ENCODE peak calls at places on chromosomes 2 and 18, in seven cellular contexts. I, G, L, S, R, H and V are unnamed samples.

GRCh38 chr2:119579457-119580295 is 35.4 kb downstream of the CFAP221 start:
- DNase-seq in H (no peak), L (no peak), G (no peak), S (no peak), I (no peak), R (no peak), V (no peak)

GRCh38 chr2:21428754-21429153 is 305.0 kb downstream of the TDRD15 start:
- DNase-seq in G (no peak), R (no peak), L (no peak), H (no peak), S (no peak), I (no peak), V (no peak)

GRCh38 chr2:156242874-156243273 is 89.6 kb downstream of the NR4A2 start:
- DNase-seq in L (no peak), I (no peak), R (no peak), H (no peak), S (no peak), G (no peak), V (no peak)

GRCh38 chr18:34809697-34810096 is 99.6 kb downstream of the DTNA start:
- DNase-seq in R (peak), S (no peak), L (no peak), I (peak), H (no peak), G (peak), V (peak)

GRCh38 chr2:138016703-138017102 is 52.4 kb downstream of the HNMT start:
- DNase-seq in G (no peak), L (no peak), R (no peak), S (no peak), H (no peak), I (no peak), V (no peak)

GRCh38 chr2:224011837-224012236 is 27.2 kb downstream of the SERPINE2 start:
- DNase-seq in H (no peak), G (no peak), L (no peak), I (no peak), R (no peak), S (no peak), V (no peak)

GRCh38 chr2:46657042-46657504 is 177.7 kb downstream of the TMEM247 start:
- DNase-seq in H (no peak), L (no peak), G (no peak), R (no peak), S (peak), I (no peak), V (no peak)

GRCh38 chr2:11732587-11732986 is 13.8 kb upstream of the LPIN1 start:
- DNase-seq in G (no peak), H (no peak), I (no peak), S (no peak), L (no peak), R (no peak), V (no peak)

GRCh38 chr18:76518543-76519155 is 23.6 kb upstream of the ZNF516 start:
- DNase-seq in G (peak), L (no peak), H (no peak), R (peak), I (peak), S (no peak), V (peak)

GRCh38 chr18:29003194-29003593 is 826.3 kb upstream of the CDH2 start:
- DNase-seq in L (no peak), S (no peak), I (no peak), G (no peak), H (no peak), R (no peak), V (no peak)

GRCh38 chr2:234427081-234428058 is 69.5 kb downstream of the ARL4C start:
- DNase-seq in L (no peak), G (no peak), R (no peak), H (no peak), S (no peak), I (peak), V (peak)

GRCh38 chr2:78861546-78861945 is 164.0 kb upstream of the REG3G start:
- DNase-seq in I (no peak), H (no peak), S (no peak), G (peak), R (no peak), L (no peak), V (no peak)

GRCh38 chr2:160209457-160209856 is 9.4 kb upstream of the ITGB6 start:
- DNase-seq in S (no peak), R (no peak), H (no peak), L (peak), I (peak), G (no peak), V (no peak)

GRCh38 chr2:85175369-85176299 is 42.4 kb downstream of the TCF7L1 start:
- DNase-seq in L (no peak), I (no peak), G (no peak), R (no peak), S (no peak), H (no peak), V (no peak)

GRCh38 chr2:137210039-137210438 is 444.7 kb downstream of the THSD7B start:
- DNase-seq in S (no peak), G (no peak), R (no peak), H (no peak), L (no peak), I (no peak), V (no peak)

GRCh38 chr2:231413456-231413855 is 17.9 kb downstream of the B3GNT7 start:
- DNase-seq in I (no peak), R (no peak), S (no peak), H (no peak), G (no peak), L (no peak), V (no peak)

GRCh38 chr2:190511104-190511503 is 23.4 kb downstream of the NEMP2 start:
- DNase-seq in I (peak), G (peak), L (no peak), H (no peak), R (no peak), S (no peak), V (no peak)

GRCh38 chr18:72672364-72673151 is 128.4 kb upstream of the CBLN2 start:
- DNase-seq in G (peak), R (no peak), S (peak), L (no peak), I (peak), H (no peak), V (no peak)